ENCODE peak calls at places on chromosomes 12 and 14, in five cellular contexts. A is heart left ventricle, H is progenitor cell of endocrine pancreas, L is left lung, O is cardiac fibroblast. Z is an unnamed sample.

GRCh38 chr14:58082491-58083098 is 69.4 kb downstream of the ARMH4 start:
- DNase-seq in A (no peak), H (no peak), L (no peak), O (peak; percentile 82), Z (no peak)

GRCh38 chr12:131783915-131784541 is 44.2 kb upstream of the MMP17 start:
- DNase-seq in A (no peak), H (no peak), L (no peak), O (peak; percentile 62), Z (no peak)

GRCh38 chr12:50678650-50679049 is 85.3 kb upstream of the ATF1 start:
- DNase-seq in A (no peak), H (no peak), L (no peak), O (no peak), Z (no peak)

GRCh38 chr12:26648066-26648465 is 184.9 kb downstream of the ITPR2 start:
- DNase-seq in A (no peak), H (no peak), L (no peak), O (no peak), Z (no peak)

GRCh38 chr14:96739511-96739910 is 57.7 kb upstream of the VRK1 start:
- DNase-seq in A (no peak), H (no peak), L (no peak), O (no peak), Z (no peak)

GRCh38 chr14:71716371-71716770 is 215.9 kb upstream of the RGS6 start:
- DNase-seq in A (no peak), H (no peak), L (no peak), O (peak; percentile 61), Z (no peak)

GRCh38 chr12:132162508-132163031 is 18.3 kb downstream of the NOC4L start:
- DNase-seq in A (no peak), H (no peak), L (peak; percentile 60), O (peak; percentile 72), Z (no peak)

GRCh38 chr12:83665755-83666154 is 979.0 kb downstream of the TMTC2 start:
- DNase-seq in A (no peak), H (no peak), L (no peak), O (no peak), Z (no peak)

GRCh38 chr12:127381043-127381668 is 885.8 kb upstream of the TMEM132C start:
- DNase-seq in A (peak; percentile 9), H (peak; percentile 73), L (peak; percentile 77), O (peak; percentile 9), Z (no peak)

GRCh38 chr12:43789941-43790340 is 16.2 kb downstream of the TWF1 start:
- DNase-seq in A (no peak), H (no peak), L (no peak), O (peak; percentile 19), Z (no peak)

GRCh38 chr12:111448266-111448830 is 42.6 kb downstream of the SH2B3 start:
- DNase-seq in A (no peak), H (no peak), L (no peak), O (no peak), Z (no peak)

GRCh38 chr12:19239616-19240234 is 110.2 kb downstream of the PLEKHA5 start:
- DNase-seq in A (no peak), H (no peak), L (no peak), O (peak; percentile 63), Z (no peak)

GRCh38 chr12:98595152-98595988 is 1.9 kb downstream of the SLC25A3 start:
- DNase-seq in A (no peak), H (no peak), L (no peak), O (peak; percentile 76), Z (no peak)

GRCh38 chr14:41225433-41225832 is 381.2 kb upstream of the LRFN5 start:
- DNase-seq in A (no peak), H (no peak), L (no peak), O (no peak), Z (no peak)

GRCh38 chr12:100826323-100826722 is 31.7 kb downstream of the ANO4 start:
- DNase-seq in A (peak; percentile 8), H (peak; percentile 64), L (no peak), O (peak; percentile 59), Z (no peak)

GRCh38 chr12:14514154-14514842 is 53.4 kb downstream of the PLBD1 start:
- DNase-seq in A (no peak), H (peak; percentile 37), L (no peak), O (peak; percentile 57), Z (no peak)

GRCh38 chr14:91377700-91378652 is 39.6 kb downstream of the CCDC88C start:
- DNase-seq in A (no peak), H (no peak), L (no peak), O (no peak), Z (no peak)

GRCh38 chr14:51328942-51329350 is 88.9 kb downstream of the TMX1 start:
- DNase-seq in A (no peak), H (no peak), L (no peak), O (peak; percentile 47), Z (no peak)

GRCh38 chr12:97659117-97659880 is 196.7 kb downstream of the RMST start:
- DNase-seq in A (no peak), H (no peak), L (no peak), O (no peak), Z (no peak)

GRCh38 chr12:27901959-27902358 is 70.6 kb downstream of the PTHLH start:
- DNase-seq in A (no peak), H (no peak), L (no peak), O (peak; percentile 47), Z (no peak)

GRCh38 chr12:131001493-131001892 is 47.8 kb downstream of the ADGRD1 start:
- DNase-seq in A (no peak), H (no peak), L (no peak), O (no peak), Z (no peak)

GRCh38 chr12:28258998-28259397 is 68.7 kb downstream of the CCDC91 start:
- DNase-seq in A (no peak), H (no peak), L (no peak), O (no peak), Z (no peak)

GRCh38 chr14:64979336-64980074 is 7.2 kb upstream of the FNTB start:
- DNase-seq in A (no peak), H (no peak), L (no peak), O (peak; percentile 23), Z (no peak)

GRCh38 chr12:118979763-118980406 is 1.5 kb upstream of the SRRM4 start:
- DNase-seq in A (peak; percentile 21), H (peak; percentile 47), L (no peak), O (peak; percentile 65), Z (no peak)

GRCh38 chr12:48961331-48961730 is 4.0 kb upstream of the ARF3 start:
- DNase-seq in A (no peak), H (no peak), L (no peak), O (no peak), Z (no peak)

GRCh38 chr12:31591308-31591901 is 469 bp upstream of the DENND5B start:
- DNase-seq in A (peak; percentile 34), H (peak; percentile 18), L (no peak), O (peak; percentile 52), Z (no peak)

GRCh38 chr12:113248046-113248825 is 27.0 kb downstream of the TPCN1 start:
- DNase-seq in A (no peak), H (no peak), L (no peak), O (no peak), Z (no peak)

GRCh38 chr14:99728231-99728920 is 44.3 kb downstream of the CYP46A1 start:
- DNase-seq in A (no peak), H (no peak), L (peak; percentile 67), O (no peak), Z (peak; percentile 10)

GRCh38 chr12:93911436-93911835 is 234.3 kb downstream of the CRADD start:
- DNase-seq in A (no peak), H (no peak), L (no peak), O (peak; percentile 84), Z (no peak)

GRCh38 chr12:105698047-105698446 is 367.6 kb downstream of the C12orf75 start:
- DNase-seq in A (no peak), H (no peak), L (no peak), O (no peak), Z (no peak)

GRCh38 chr14:55000381-55000780 is 26.5 kb downstream of the WDHD1 start:
- DNase-seq in A (no peak), H (no peak), L (no peak), O (peak; percentile 40), Z (no peak)

GRCh38 chr14:61188936-61189808 is 92.0 kb downstream of the TMEM30B start:
- DNase-seq in A (peak; percentile 39), H (peak; percentile 37), L (peak; percentile 82), O (peak; percentile 82), Z (no peak)

GRCh38 chr12:116880817-116881324 is 370 bp downstream of the HRK start:
- DNase-seq in A (peak; percentile 23), H (peak; percentile 61), L (peak; percentile 82), O (peak; percentile 34), Z (peak; percentile 53)

GRCh38 chr12:85979641-85980040 is 105.5 kb downstream of the NTS start:
- DNase-seq in A (no peak), H (no peak), L (no peak), O (no peak), Z (no peak)

GRCh38 chr12:91460457-91460856 is 277.8 kb upstream of the DCN start:
- DNase-seq in A (no peak), H (no peak), L (no peak), O (no peak), Z (no peak)

GRCh38 chr14:105173901-105174894 is 5.6 kb upstream of the JAG2 start:
- DNase-seq in A (no peak), H (no peak), L (no peak), O (no peak), Z (no peak)

GRCh38 chr12:16349132-16349463 is 1.7 kb downstream of the MGST1 start:
- DNase-seq in A (no peak), H (no peak), L (no peak), O (peak; percentile 95), Z (no peak)

GRCh38 chr12:76023069-76023690 is 8.4 kb downstream of the PHLDA1 start:
- DNase-seq in A (no peak), H (no peak), L (no peak), O (no peak), Z (no peak)

GRCh38 chr12:76024942-76025600 is 6.5 kb downstream of the PHLDA1 start:
- DNase-seq in A (no peak), H (no peak), L (no peak), O (peak; percentile 84), Z (no peak)

GRCh38 chr12:76026643-76027063 is 4.9 kb downstream of the PHLDA1 start:
- DNase-seq in A (no peak), H (no peak), L (no peak), O (peak; percentile 86), Z (no peak)

GRCh38 chr12:76025601-76026575 is 5.7 kb downstream of the PHLDA1 start:
- DNase-seq in A (no peak), H (no peak), L (no peak), O (peak; percentile 74), Z (no peak)

GRCh38 chr12:76024102-76024781 is 7.3 kb downstream of the PHLDA1 start:
- DNase-seq in A (no peak), H (no peak), L (no peak), O (peak; percentile 36), Z (no peak)
- TF ChIP-seq CTCF in A (no peak), H (no peak), L (no peak), O (no peak), Z (no peak)

GRCh38 chr12:45707241-45707857 is 22.2 kb upstream of the ARID2 start:
- DNase-seq in A (no peak), H (no peak), L (no peak), O (no peak), Z (no peak)
- TF ChIP-seq CTCF in A (no peak), H (no peak), L (no peak), O (no peak), Z (no peak)

GRCh38 chr14:46245281-46245680 is 406.3 kb downstream of the RPL10L start:
- DNase-seq in A (no peak), H (no peak), L (no peak), O (no peak), Z (no peak)

GRCh38 chr14:46250113-46250703 is 401.4 kb downstream of the RPL10L start:
- DNase-seq in A (no peak), H (no peak), L (no peak), O (peak; percentile 8), Z (no peak)
- TF ChIP-seq CTCF in A (no peak), H (peak; percentile 80), L (peak; percentile 53), O (peak; percentile 34), Z (no peak)

GRCh38 chr14:100778078-100778927 is 47.6 kb upstream of the MEG3 start:
- DNase-seq in A (no peak), H (no peak), L (no peak), O (no peak), Z (no peak)
- TF ChIP-seq CTCF in A (no peak), H (no peak), L (no peak), O (no peak), Z (no peak)

Z was measured in activated B cell treated with CpG ODN at 0.5 μM for 24 hours.